ENCODE peak calls at places on chromosome 4, in four cellular contexts. F is choroid plexus epithelial cell, Y is WTC11, L is GM13977. B is an unnamed sample.

GRCh38 chr4:138632856-138633255 is 382.7 kb upstream of the NOCT start:
- DNase-seq in F (no peak), Y (no peak), L (no peak), B (no peak)

GRCh38 chr4:11149612-11150259 is 279.0 kb downstream of the HS3ST1 start:
- DNase-seq in F (no peak), Y (no peak), L (no peak), B (no peak)

GRCh38 chr4:89273741-89274141 is 33.9 kb downstream of the GPRIN3 start:
- DNase-seq in F (no peak), Y (no peak), L (no peak), B (no peak)

GRCh38 chr4:80266267-80266901 is at the start of gene FGF5:
- DNase-seq in F (peak; percentile 52), Y (peak; percentile 52), L (no peak), B (no peak)

GRCh38 chr4:148116264-148116663 is 325.9 kb downstream of the NR3C2 start:
- DNase-seq in F (peak; percentile 93), Y (no peak), L (no peak), B (no peak)

GRCh38 chr4:137609693-137610450 is 77.6 kb upstream of the PCDH18 start:
- DNase-seq in F (peak; percentile 79), Y (no peak), L (no peak), B (no peak)

GRCh38 chr4:146442801-146443200 is 78.9 kb downstream of the SLC10A7 start:
- DNase-seq in F (peak; percentile 72), Y (no peak), L (no peak), B (no peak)

GRCh38 chr4:139651282-139652194 is 14.1 kb upstream of the MGST2 start:
- DNase-seq in F (peak; percentile 91), Y (peak; percentile 73), L (peak; percentile 49), B (peak; percentile 58)

GRCh38 chr4:8315343-8316250 is 46.0 kb downstream of the HTRA3 start:
- DNase-seq in F (peak; percentile 89), Y (no peak), L (no peak), B (no peak)

GRCh38 chr4:184383497-184384055 is 90.8 kb downstream of the IRF2 start:
- DNase-seq in F (peak; percentile 97), Y (no peak), L (no peak), B (no peak)

GRCh38 chr4:10949039-10949728 is 264.6 kb upstream of the CLNK start:
- DNase-seq in F (no peak), Y (no peak), L (no peak), B (no peak)

GRCh38 chr4:86453044-86453501 is 93.2 kb upstream of the MAPK10 start:
- DNase-seq in F (peak; percentile 31), Y (no peak), L (no peak), B (no peak)

GRCh38 chr4:14856076-14856926 is 146.0 kb upstream of the CPEB2 start:
- DNase-seq in F (peak; percentile 100), Y (no peak), L (peak; percentile 66), B (peak; percentile 59)

GRCh38 chr4:18322111-18322510 is 300.6 kb upstream of the LCORL start:
- DNase-seq in F (no peak), Y (no peak), L (no peak), B (no peak)

GRCh38 chr4:78610546-78611214 is 59.1 kb downstream of the ANXA3 start:
- DNase-seq in F (peak; percentile 63), Y (no peak), L (no peak), B (no peak)

GRCh38 chr4:23835814-23836478 is 53.9 kb downstream of the PPARGC1A start:
- DNase-seq in F (no peak), Y (no peak), L (no peak), B (no peak)

GRCh38 chr4:173014113-173014558 is 154.5 kb upstream of the GALNT7 start:
- DNase-seq in F (peak; percentile 82), Y (peak; percentile 77), L (no peak), B (no peak)
- TF ChIP-seq CTCF in F (peak; percentile 77), Y (no peak), L (no peak), B (no peak)

DNA sequence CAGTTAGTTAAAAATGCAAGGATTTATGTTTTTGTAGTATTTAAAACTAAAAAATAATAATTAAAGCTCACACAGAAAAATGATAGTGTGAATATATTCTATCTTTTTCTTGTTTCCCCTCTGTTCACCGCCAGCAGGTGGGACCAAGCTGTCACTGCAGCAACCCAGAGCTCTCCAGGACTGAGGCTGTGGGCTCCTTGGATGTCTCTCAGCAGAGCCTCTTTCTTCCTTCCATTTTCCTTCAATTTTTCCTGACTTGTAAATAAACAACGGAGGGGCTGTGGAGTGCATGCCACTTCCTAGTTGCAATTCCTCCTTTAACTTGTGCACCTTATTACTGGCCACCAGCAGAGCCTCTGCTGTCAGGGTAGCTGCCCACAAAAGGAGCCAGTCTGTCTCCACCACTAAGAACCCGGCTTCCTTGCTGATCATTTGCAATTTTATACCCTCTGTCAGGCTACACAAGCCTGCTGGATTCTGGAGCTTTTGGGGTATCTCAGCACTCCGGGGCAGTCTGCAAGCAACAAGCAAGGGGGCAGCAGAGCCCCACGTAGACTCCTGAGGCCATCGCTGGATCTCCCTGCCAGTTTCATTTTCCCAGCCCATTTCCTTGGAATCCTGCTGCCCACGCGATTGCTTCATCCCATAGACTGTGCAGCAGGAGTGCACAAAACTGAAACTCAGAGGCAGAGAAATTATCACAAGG is 1467.4 kb downstream of the C4orf33 start:
- DNase-seq in F (peak; percentile 73), Y (peak; percentile 69), L (no peak), B (no peak)
- TF ChIP-seq CTCF in F (peak; percentile 83), Y (peak; percentile 45), L (peak; percentile 14), B (no peak)

DNA sequence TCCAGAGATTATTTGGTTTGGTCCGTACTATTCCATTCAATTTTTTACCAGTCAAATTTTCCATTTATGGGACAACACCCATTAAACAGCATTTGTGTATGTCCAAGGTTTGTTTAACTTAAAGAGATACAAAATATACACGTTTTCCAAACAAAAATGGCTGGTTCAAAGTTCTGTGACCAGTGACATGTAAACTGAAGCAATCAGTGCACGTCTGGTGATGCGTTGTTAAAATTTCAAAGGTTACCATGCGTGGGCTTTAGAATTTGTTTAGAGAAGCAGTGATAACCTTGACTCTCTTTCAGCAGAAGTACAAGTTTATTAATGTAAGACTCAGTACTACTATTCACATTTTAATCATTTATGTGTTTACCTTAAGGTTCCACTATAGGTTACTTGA is 25.2 kb upstream of the ALB start:
- DNase-seq in F (no peak), Y (no peak), L (no peak), B (no peak)
- TF ChIP-seq CTCF in F (no peak), Y (no peak), L (no peak), B (no peak)

GRCh38 chr4:25235401-25235800 is 1.6 kb downstream of the PI4K2B start:
- DNase-seq in F (no peak), Y (no peak), L (no peak), B (no peak)

GRCh38 chr4:25233737-25234389 is at the start of gene PI4K2B:
- DNase-seq in F (peak; percentile 78), Y (peak; percentile 86), L (peak; percentile 93), B (peak; percentile 94)

GRCh38 chr4:25236971-25237370 is 3.1 kb downstream of the PI4K2B start:
- DNase-seq in F (no peak), Y (no peak), L (no peak), B (no peak)

GRCh38 chr4:25233194-25233593 is 639 bp upstream of the PI4K2B start:
- DNase-seq in F (no peak), Y (no peak), L (no peak), B (no peak)

GRCh38 chr4:25234390-25235367 is 846 bp downstream of the PI4K2B start:
- DNase-seq in F (peak; percentile 91), Y (peak; percentile 44), L (peak; percentile 79), B (peak; percentile 69)
- TF ChIP-seq CTCF in F (peak; percentile 52), Y (no peak), L (peak; percentile 43), B (peak; percentile 46)

DNA sequence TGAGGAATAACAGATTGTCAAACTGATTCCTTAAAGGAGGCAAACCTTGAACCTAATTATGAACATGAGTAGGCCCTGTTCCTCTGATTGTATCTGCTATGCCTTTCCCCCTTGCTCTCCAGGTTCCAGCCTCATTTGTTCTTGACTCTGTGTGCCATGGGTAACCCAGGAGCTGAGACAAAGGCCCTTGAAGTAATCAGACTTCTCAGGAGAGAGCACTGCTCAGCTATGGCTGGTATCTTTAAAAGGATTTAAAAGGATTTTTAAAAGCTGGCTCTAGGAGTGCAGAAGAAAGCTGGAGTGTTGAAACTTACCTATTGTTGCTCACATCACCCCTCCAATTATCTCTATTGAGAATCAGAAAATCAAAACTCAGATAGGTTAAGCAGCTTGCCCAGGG is 1565.5 kb upstream of the AGA start:
- DNase-seq in F (no peak), Y (no peak), L (no peak), B (no peak)
- TF ChIP-seq CTCF in F (no peak), Y (no peak), L (no peak), B (no peak)

DNA sequence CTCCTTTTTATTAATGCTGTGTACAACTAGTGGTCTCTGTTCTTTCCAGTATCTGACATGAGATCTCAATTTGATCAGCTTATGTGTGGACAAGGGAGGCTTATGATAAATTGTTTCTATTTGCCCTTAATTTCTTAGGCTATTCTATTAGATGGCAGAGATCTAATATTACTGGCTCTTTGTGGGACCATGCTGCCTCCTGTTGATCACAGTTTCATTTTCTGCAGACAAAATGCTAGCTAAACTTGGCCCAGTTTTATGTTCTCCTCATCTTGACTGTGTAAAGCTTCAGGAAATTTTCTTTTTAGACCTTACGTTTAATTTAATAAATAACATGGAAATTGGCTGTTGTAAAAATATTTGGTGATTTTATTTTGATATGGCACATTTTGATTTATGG is 627.1 kb upstream of the AADAT start:
- DNase-seq in F (peak; percentile 61), Y (no peak), L (no peak), B (no peak)
- TF ChIP-seq CTCF in F (peak; percentile 66), Y (no peak), L (peak; percentile 28), B (no peak)

GRCh38 chr4:87982446-87982845 is 6.9 kb downstream of the SPP1 start:
- DNase-seq in F (no peak), Y (no peak), L (no peak), B (no peak)

GRCh38 chr4:87983996-87984395 is 8.5 kb downstream of the SPP1 start:
- DNase-seq in F (no peak), Y (no peak), L (no peak), B (no peak)

GRCh38 chr4:87985097-87985886 is 9.8 kb downstream of the SPP1 start:
- DNase-seq in F (peak; percentile 56), Y (peak; percentile 74), L (no peak), B (peak; percentile 22)

GRCh38 chr4:87986508-87986907 is 11.0 kb downstream of the SPP1 start:
- DNase-seq in F (no peak), Y (no peak), L (no peak), B (no peak)

DNA sequence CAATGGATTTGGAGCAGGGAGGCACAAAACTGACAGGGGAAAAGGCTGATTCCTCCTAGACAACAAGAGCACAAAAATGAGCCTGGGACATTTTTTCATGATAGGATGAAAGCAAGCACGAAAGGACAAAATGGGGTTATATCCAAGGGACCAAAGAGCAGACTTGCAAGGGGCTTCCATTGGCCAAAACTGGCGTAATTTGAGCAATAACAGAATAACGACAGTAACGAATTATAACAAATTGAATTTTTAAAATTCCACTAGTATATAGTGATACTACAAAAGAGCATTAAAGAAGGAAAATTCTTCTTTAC is 10.3 kb downstream of the SPP1 start:
- DNase-seq in F (no peak), Y (no peak), L (no peak), B (no peak)
- TF ChIP-seq CTCF in F (no peak), Y (no peak), L (no peak), B (no peak)

GRCh38 chr4:123564758-123565346 is 168.3 kb downstream of the SPRY1 start:
- DNase-seq in F (peak; percentile 88), Y (peak; percentile 63), L (peak; percentile 79), B (peak; percentile 76)
- TF ChIP-seq CTCF in F (peak; percentile 99), Y (peak; percentile 55), L (peak; percentile 89), B (peak; percentile 88)

GRCh38 chr4:22238742-22239141 is 277.1 kb downstream of the ADGRA3 start:
- DNase-seq in F (no peak), Y (peak; percentile 38), L (no peak), B (no peak)
- TF ChIP-seq CTCF in F (no peak), Y (no peak), L (no peak), B (no peak)

B was measured in GM10248.